ENCODE peak calls at places on chromosomes 11 and 22, in eight cellular contexts. P is EL; U is right lobe of liver; L is CD4-positive, alpha-beta T cell; C is nucleus accumbens; K is activated CD4-positive, CD25-positive, alpha-beta regulatory T cell; E is activated CD8-positive, alpha-beta memory T cell treated with anti-CD3 and anti-CD28 coated beads for 48 hours; Z is stimulated activated CD8-positive, alpha-beta memory T cell treated with anti-CD3 and anti-CD28 coated beads, Interleukin-15, amount 100 ng/mL, for 4 hours. V is an unnamed sample.

GRCh38 chr11:58573451-58574104 is 2.1 kb downstream of the LPXN start:
- DNase-seq in P (peak), K (no peak), U (no peak), L (peak), E (no peak), C (no peak), Z (peak), V (no peak)

GRCh38 chr11:75319035-75319877 is 32.2 kb downstream of the ARRB1 start:
- DNase-seq in E (no peak), C (no peak), Z (no peak), U (no peak), K (no peak), P (peak), L (no peak), V (no peak)

GRCh38 chr22:46910624-46911023 is 148.2 kb downstream of the TBC1D22A start:
- DNase-seq in L (no peak), C (no peak), P (no peak), K (no peak), E (no peak), Z (no peak), U (no peak), V (no peak)

GRCh38 chr22:43477151-43477725 is 65.4 kb downstream of the MPPED1 start:
- DNase-seq in L (no peak), E (no peak), P (no peak), K (no peak), C (no peak), U (no peak), Z (no peak), V (no peak)

GRCh38 chr11:10118830-10119229 is 175.2 kb downstream of the SBF2 start:
- DNase-seq in K (no peak), P (no peak), E (no peak), Z (no peak), U (no peak), C (no peak), L (no peak), V (no peak)

GRCh38 chr11:64894070-64894811 is 15.8 kb upstream of the EHD1 start:
- DNase-seq in Z (peak), L (peak), P (peak), E (peak), U (peak), K (peak), C (peak), V (no peak)

GRCh38 chr11:1547467-1548098 is 24.5 kb downstream of the DUSP8 start:
- DNase-seq in L (no peak), P (no peak), U (no peak), E (no peak), C (no peak), Z (no peak), K (no peak), V (no peak)

GRCh38 chr22:29480512-29481264 is 670 bp downstream of the NEFH start:
- DNase-seq in Z (no peak), P (no peak), L (no peak), U (no peak), C (peak), E (no peak), K (no peak), V (no peak)

GRCh38 chr11:69654660-69655478 is 13.9 kb downstream of the CCND1 start:
- DNase-seq in E (no peak), U (peak), L (no peak), Z (no peak), K (no peak), C (no peak), P (no peak), V (no peak)

GRCh38 chr11:101567086-101567485 is 16.7 kb downstream of the TRPC6 start:
- DNase-seq in K (no peak), P (no peak), C (no peak), Z (no peak), U (no peak), L (no peak), E (no peak), V (no peak)

GRCh38 chr11:11076276-11076675 is 218.4 kb upstream of the ZBED5 start:
- DNase-seq in P (no peak), K (no peak), E (no peak), L (no peak), Z (no peak), C (no peak), U (no peak), V (no peak)

GRCh38 chr22:47142427-47143046 is 380.1 kb downstream of the TBC1D22A start:
- DNase-seq in L (no peak), U (no peak), E (no peak), P (no peak), K (no peak), Z (no peak), C (no peak), V (no peak)

GRCh38 chr11:122748968-122749687 is 89.2 kb upstream of the CRTAM start:
- DNase-seq in U (no peak), K (peak), E (no peak), Z (peak), C (peak), L (peak), P (peak), V (peak)

GRCh38 chr22:27892811-27893210 is 26.2 kb downstream of the PITPNB start:
- DNase-seq in U (peak), P (no peak), K (no peak), Z (no peak), L (no peak), E (no peak), C (no peak), V (no peak)

GRCh38 chr22:31075961-31076360 is 5.2 kb upstream of the SMTN start:
- DNase-seq in P (no peak), K (no peak), C (no peak), Z (no peak), E (no peak), U (no peak), L (no peak), V (no peak)

GRCh38 chr11:94737171-94737611 is 31.0 kb upstream of the AMOTL1 start:
- DNase-seq in U (no peak), P (peak), K (no peak), E (no peak), L (no peak), Z (no peak), C (no peak), V (no peak)

GRCh38 chr22:29351891-29352290 is 36.4 kb upstream of the RASL10A start:
- DNase-seq in Z (no peak), U (peak), L (no peak), C (no peak), P (no peak), E (no peak), K (no peak), V (no peak)

GRCh38 chr11:102626686-102627085 is 1.6 kb upstream of the MMP20 start:
- DNase-seq in P (no peak), E (no peak), L (no peak), U (no peak), C (no peak), K (no peak), Z (no peak), V (no peak)

GRCh38 chr22:47297261-47298016 is 535.0 kb downstream of the TBC1D22A start:
- DNase-seq in L (no peak), K (no peak), E (no peak), C (no peak), U (no peak), P (no peak), Z (no peak), V (no peak)

GRCh38 chr11:83760942-83761341 is 474.8 kb upstream of the CCDC90B start:
- DNase-seq in L (no peak), C (no peak), K (no peak), U (no peak), E (no peak), P (no peak), Z (no peak), V (no peak)

GRCh38 chr11:130829801-130830562 is 86.3 kb downstream of the SNX19 start:
- DNase-seq in K (no peak), Z (no peak), P (no peak), L (no peak), E (no peak), U (no peak), C (no peak), V (no peak)

V was measured in esophagus squamous epithelium.